ENCODE peak calls at places on chromosomes 5 and 9, in ten cellular contexts. Y, B, Q, E, Z, W, T, I, K and D are unnamed samples.

GRCh38 chr9:104280216-104280585 is 186.1 kb downstream of the SMC2 start:
- DNase-seq in Y (no peak), B (no peak), Q (no peak), E (peak), Z (no peak), W (no peak), T (no peak), I (no peak), K (no peak), D (no peak)

GRCh38 chr5:151002681-151003502 is 17.5 kb upstream of the GPX3 start:
- DNase-seq in Y (no peak), B (no peak), Q (no peak), E (no peak), Z (no peak), W (no peak), T (no peak), I (peak), K (no peak), D (no peak)

GRCh38 chr5:153352685-153353219 is 137.7 kb upstream of the GRIA1 start:
- DNase-seq in Y (peak), B (no peak), Q (no peak), E (no peak), Z (no peak), W (no peak), T (no peak), I (no peak), K (no peak), D (no peak)

GRCh38 chr5:178416919-178417318 is 173.3 kb downstream of the COL23A1 start:
- DNase-seq in Y (no peak), B (no peak), Q (peak), E (peak), Z (no peak), W (no peak), T (peak), I (no peak), K (no peak), D (no peak)

GRCh38 chr9:133563286-133564213 is 29.0 kb downstream of the ADAMTSL2 start:
- DNase-seq in Y (no peak), B (peak), Q (no peak), E (no peak), Z (no peak), W (no peak), T (no peak), I (peak), K (no peak), D (no peak)

GRCh38 chr5:14787801-14788579 is 83.6 kb downstream of the ANKH start:
- DNase-seq in Y (no peak), B (no peak), Q (no peak), E (no peak), Z (no peak), W (no peak), T (no peak), I (no peak), K (no peak), D (no peak)

GRCh38 chr9:89975586-89975985 is 370.8 kb downstream of the GADD45G start:
- DNase-seq in Y (no peak), B (no peak), Q (no peak), E (no peak), Z (no peak), W (no peak), T (no peak), I (no peak), K (no peak), D (no peak)

GRCh38 chr5:9502435-9502834 is 43.4 kb downstream of the SEMA5A start:
- DNase-seq in Y (no peak), B (no peak), Q (no peak), E (no peak), Z (no peak), W (no peak), T (no peak), I (no peak), K (no peak), D (no peak)

GRCh38 chr5:116892993-116893392 is 318.4 kb upstream of the SEMA6A start:
- DNase-seq in Y (no peak), B (no peak), Q (no peak), E (no peak), Z (no peak), W (no peak), T (no peak), I (no peak), K (no peak), D (no peak)